ENCODE peak calls at places on chromosomes 7 and 10, in five cellular contexts. Y is Panc1, B is heart left ventricle, Z is gastrocnemius medialis, R is psoas muscle. O is an unnamed sample.
A peak's percentile ranks its signal among the peaks of the same experiment; 100 is the strongest.

GRCh38 chr7:18401757-18402156 is 93.8 kb upstream of the HDAC9 start:
- DNase-seq in Y (no peak), R (no peak), B (no peak), Z (no peak), O (no peak)

GRCh38 chr10:73857446-73857845 is 16.9 kb downstream of the CAMK2G start:
- DNase-seq in Z (no peak), Y (no peak), R (no peak), B (no peak), O (no peak)

GRCh38 chr7:25537678-25538375 is 309.5 kb upstream of the NPVF start:
- DNase-seq in R (no peak), B (no peak), Z (no peak), Y (no peak), O (no peak)

GRCh38 chr7:37198188-37198905 is 250.3 kb downstream of the ELMO1 start:
- DNase-seq in R (no peak), Z (no peak), B (no peak), Y (no peak), O (no peak)

GRCh38 chr10:99520040-99520803 is 12.5 kb upstream of the NKX2-3 start:
- DNase-seq in Y (no peak), Z (no peak), R (no peak), B (no peak), O (no peak)

GRCh38 chr10:15035385-15036301 is 8.1 kb upstream of the OLAH start:
- DNase-seq in B (no peak), Z (peak; percentile 3), Y (no peak), R (no peak), O (no peak)

GRCh38 chr7:50092579-50093411 is at the start of gene ZPBP:
- DNase-seq in B (peak; percentile 66), Y (peak; percentile 41), Z (no peak), R (peak; percentile 51), O (peak; percentile 49)

GRCh38 chr10:132269286-132270230 is 38.2 kb downstream of the STK32C start:
- DNase-seq in R (peak; percentile 43), Z (no peak), B (peak; percentile 48), Y (no peak), O (no peak)

GRCh38 chr10:46006219-46006618 is 24.2 kb downstream of the NCOA4 start:
- DNase-seq in R (no peak), B (no peak), Y (no peak), Z (no peak), O (no peak)

GRCh38 chr7:90401989-90402388 is 1.3 kb upstream of the CLDN12 start:
- DNase-seq in B (no peak), Z (no peak), Y (no peak), R (no peak), O (no peak)

DNA sequence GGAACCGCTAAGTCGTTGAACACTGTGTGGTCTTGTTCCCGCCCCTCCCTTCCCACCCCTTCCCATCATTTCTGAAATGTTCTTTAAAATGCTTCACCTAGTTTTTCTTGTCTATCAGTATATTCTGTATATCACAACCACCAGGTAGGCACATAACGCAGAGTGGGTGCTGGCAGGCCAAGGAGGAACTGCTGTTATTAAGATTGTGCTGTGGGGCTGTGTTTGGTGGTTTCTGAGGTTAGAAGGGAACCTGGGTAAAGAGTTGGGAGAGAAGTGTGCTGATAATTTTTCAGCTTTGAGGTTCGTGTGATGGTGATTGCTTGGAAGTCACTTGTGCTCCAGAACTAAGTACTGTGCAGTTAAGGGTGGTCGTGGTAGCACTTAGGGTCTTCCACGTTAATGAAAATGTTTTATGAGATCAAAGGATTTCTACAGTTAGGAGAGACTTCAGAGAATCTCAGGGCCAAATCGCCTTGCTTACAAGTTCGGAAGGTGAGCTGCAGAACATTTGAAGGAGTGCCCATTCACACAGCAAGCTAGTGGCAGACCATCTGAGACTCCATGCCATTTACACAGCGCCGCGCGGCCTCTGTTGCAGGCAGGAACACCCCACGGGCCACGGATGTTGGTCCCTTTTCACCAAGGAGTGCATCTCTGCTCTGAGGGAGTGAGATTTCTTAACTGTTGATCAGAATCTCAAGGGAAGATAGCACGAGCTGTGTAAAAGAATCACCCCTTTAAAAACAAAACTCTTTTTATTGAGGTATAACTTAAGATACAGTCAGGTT is 1.6 kb downstream of the UBE3C start:
- DNase-seq in Y (no peak), R (no peak), B (no peak), Z (no peak), O (no peak)
- H3K4me3 ChIP-seq in Y (peak overlapping the region; percentile 69), R (peak overlapping the region; percentile 91), B (peak overlapping the region; percentile 74), Z (peak overlapping the region; percentile 93), O (peak overlapping the region; percentile 79)

GRCh38 chr7:46129831-46130230 is 208.8 kb upstream of the IGFBP3 start:
- DNase-seq in R (no peak), Y (no peak), B (no peak), Z (no peak), O (no peak)
- TF ChIP-seq CTCF in R (no peak), Y (no peak), B (no peak), Z (peak; percentile 13), O (no peak)

GRCh38 chr7:84228526-84228925 is 33.9 kb upstream of the SEMA3A start:
- DNase-seq in Y (no peak), B (no peak), Z (no peak), R (no peak), O (no peak)
- H3K27ac ChIP-seq in Y (no peak overlapping the region), B (no peak overlapping the region), Z (no peak overlapping the region), R (no peak overlapping the region), O (no peak overlapping the region)

GRCh38 chr10:43667317-43667731 is 18.6 kb upstream of the ZNF32 start:
- DNase-seq in B (no peak), Z (no peak), Y (no peak), R (no peak), O (no peak)
- H3K4me3 ChIP-seq in B (peak overlapping the region; percentile 26), Z (no peak overlapping the region), Y (no peak overlapping the region), R (peak overlapping the region; percentile 41), O (peak overlapping the region; percentile 45)

DNA sequence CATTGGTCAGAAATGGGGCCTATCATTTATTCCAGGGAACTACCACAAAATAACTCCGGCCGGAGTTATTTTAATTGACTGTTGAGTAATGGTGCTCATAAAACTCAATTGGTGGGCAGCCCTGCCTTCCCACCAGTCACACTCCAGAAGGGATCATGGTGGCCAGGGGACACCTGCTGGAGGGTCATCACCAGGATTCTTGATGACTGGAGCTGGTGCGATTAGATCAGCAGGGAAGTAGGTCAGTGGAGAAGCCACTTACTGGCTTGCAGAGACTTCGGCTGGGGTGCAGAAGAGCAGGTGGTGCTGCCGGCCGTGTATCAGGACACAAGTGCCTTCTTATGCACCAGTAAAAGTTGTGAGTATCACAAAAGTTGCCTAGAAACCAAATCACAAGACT is 82.6 kb upstream of the CHCHD3 start:
- DNase-seq in Z (no peak), Y (no peak), R (no peak), B (no peak), O (no peak)
- TF ChIP-seq CTCF in Z (no peak), Y (no peak), R (no peak), B (no peak), O (no peak)

DNA sequence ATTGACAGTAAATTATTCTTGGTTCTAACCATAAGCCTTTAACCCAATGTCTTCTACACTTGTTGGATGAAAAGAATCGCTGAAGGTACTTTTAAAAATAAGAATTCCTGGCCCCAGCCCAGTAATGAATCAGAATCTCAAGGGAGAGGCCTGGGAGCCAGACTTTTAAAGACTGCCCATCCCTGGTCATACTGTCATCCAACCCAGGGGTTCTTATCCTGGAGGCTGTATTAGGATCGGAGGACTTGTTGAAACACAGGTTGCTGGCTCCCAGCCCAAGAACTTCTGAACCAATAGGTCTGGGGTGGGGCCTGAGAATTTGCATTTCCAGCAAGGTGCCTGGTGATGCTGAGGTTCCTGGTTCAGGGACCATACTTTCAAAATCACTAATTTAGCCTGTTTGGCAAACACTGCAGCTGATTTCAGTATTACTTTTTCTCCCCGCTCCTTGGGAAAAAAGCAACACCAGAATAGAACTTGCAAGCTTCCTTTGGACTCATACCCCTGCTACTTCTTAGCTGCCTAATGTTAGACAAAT is 79.5 kb upstream of the FAM133B start:
- DNase-seq in Z (no peak), R (no peak), Y (no peak), B (no peak), O (no peak)
- H3K27ac ChIP-seq in Z (no peak overlapping the region), R (no peak overlapping the region), Y (no peak overlapping the region), B (no peak overlapping the region), O (no peak overlapping the region)

O was measured in dorsolateral prefrontal cortex.